ENCODE peak calls at places on chromosomes 5 and 9, in five cellular contexts. One of them, this sample, is unnamed. For H3K9me3, the result is how much of the 10 kb centered on the place peaks cover.

GRCh38 chr5:14399054-14399657 is 182.4 kb upstream of the OTULINL start:
- DNase-seq in endodermal cell: no peak
- DNase-seq in spleen: no peak
- DNase-seq in body of pancreas: no peak
- DNase-seq in tibial nerve: peak
- DNase-seq in this sample: no peak

GRCh38 chr5:149402291-149402690 is 23.2 kb upstream of the IL17B start:
- DNase-seq in endodermal cell: peak
- DNase-seq in spleen: no peak
- DNase-seq in tibial nerve: no peak
- DNase-seq in body of pancreas: no peak
- DNase-seq in this sample: no peak

GRCh38 chr5:56951131-56951945 is 585 bp downstream of the MIER3 start:
- DNase-seq in tibial nerve: no peak
- DNase-seq in endodermal cell: peak
- DNase-seq in body of pancreas: peak
- DNase-seq in spleen: peak
- DNase-seq in this sample: no peak

GRCh38 chr5:45696206-45696836 is at the start of gene HCN1:
- DNase-seq in endodermal cell: peak
- DNase-seq in body of pancreas: peak
- DNase-seq in spleen: peak
- DNase-seq in tibial nerve: peak
- DNase-seq in this sample: peak

GRCh38 chr5:171806976-171807823 is 21.6 kb downstream of the SMIM23 start:
- DNase-seq in tibial nerve: no peak
- DNase-seq in spleen: peak
- DNase-seq in endodermal cell: peak
- DNase-seq in body of pancreas: no peak
- DNase-seq in this sample: no peak

GRCh38 chr5:148910686-148911361 is 84.4 kb downstream of the ADRB2 start:
- DNase-seq in tibial nerve: peak
- DNase-seq in endodermal cell: peak
- DNase-seq in spleen: peak
- DNase-seq in body of pancreas: no peak
- DNase-seq in this sample: peak

GRCh38 chr5:180360078-180360957 is 7.2 kb upstream of the GFPT2 start:
- DNase-seq in tibial nerve: no peak
- DNase-seq in spleen: no peak
- DNase-seq in body of pancreas: no peak
- DNase-seq in endodermal cell: no peak
- DNase-seq in this sample: no peak

GRCh38 chr9:72633966-72634365 is 112.6 kb downstream of the TMC1 start:
- DNase-seq in spleen: no peak
- DNase-seq in body of pancreas: no peak
- DNase-seq in tibial nerve: no peak
- DNase-seq in endodermal cell: no peak
- DNase-seq in this sample: no peak

GRCh38 chr9:101480386-101480785 is 44.8 kb upstream of the ALDOB start:
- DNase-seq in body of pancreas: no peak
- DNase-seq in spleen: no peak
- DNase-seq in tibial nerve: no peak
- DNase-seq in endodermal cell: no peak
- DNase-seq in this sample: no peak

GRCh38 chr9:129702563-129702962 is 37.1 kb downstream of the PRRX2 start:
- DNase-seq in spleen: no peak
- DNase-seq in body of pancreas: no peak
- DNase-seq in tibial nerve: peak
- DNase-seq in endodermal cell: no peak
- DNase-seq in this sample: peak

GRCh38 chr5:73652391-73652790 is 26.4 kb downstream of the ARHGEF28 start:
- DNase-seq in tibial nerve: no peak
- DNase-seq in endodermal cell: no peak
- DNase-seq in body of pancreas: no peak
- DNase-seq in spleen: no peak
- DNase-seq in this sample: no peak

GRCh38 chr5:80192507-80193241 is 63.2 kb downstream of the SERINC5 start:
- DNase-seq in endodermal cell: peak
- DNase-seq in body of pancreas: peak
- DNase-seq in spleen: no peak
- DNase-seq in tibial nerve: no peak
- DNase-seq in this sample: no peak

GRCh38 chr9:98164912-98165311 is 27.5 kb downstream of the CORO2A start:
- DNase-seq in endodermal cell: no peak
- DNase-seq in tibial nerve: no peak
- DNase-seq in body of pancreas: no peak
- DNase-seq in spleen: no peak
- DNase-seq in this sample: no peak

GRCh38 chr5:127529904-127530682 is 12.7 kb downstream of the PRRC1 start:
- DNase-seq in spleen: no peak
- DNase-seq in tibial nerve: no peak
- DNase-seq in body of pancreas: no peak
- DNase-seq in endodermal cell: no peak
- DNase-seq in this sample: no peak

GRCh38 chr5:79699766-79700400 is 10.2 kb downstream of the CMYA5 start:
- DNase-seq in tibial nerve: no peak
- DNase-seq in endodermal cell: no peak
- DNase-seq in spleen: no peak
- DNase-seq in body of pancreas: no peak
- DNase-seq in this sample: no peak

GRCh38 chr5:180026320-180026719 is 45.2 kb downstream of the RNF130 start:
- DNase-seq in tibial nerve: no peak
- DNase-seq in body of pancreas: peak
- DNase-seq in spleen: no peak
- DNase-seq in endodermal cell: no peak
- DNase-seq in this sample: peak

GRCh38 chr9:16626577-16627130 is 243.8 kb downstream of the BNC2 start:
- DNase-seq in endodermal cell: peak
- DNase-seq in spleen: no peak
- DNase-seq in tibial nerve: no peak
- DNase-seq in body of pancreas: no peak
- DNase-seq in this sample: no peak

GRCh38 chr5:25295067-25295466 is 650.3 kb upstream of the CDH10 start:
- DNase-seq in body of pancreas: no peak
- DNase-seq in tibial nerve: no peak
- DNase-seq in endodermal cell: no peak
- DNase-seq in spleen: no peak
- DNase-seq in this sample: no peak

GRCh38 chr5:98454904-98455303 is 318.6 kb upstream of the RGMB start:
- DNase-seq in endodermal cell: no peak
- DNase-seq in body of pancreas: no peak
- DNase-seq in spleen: no peak
- DNase-seq in tibial nerve: peak
- DNase-seq in this sample: no peak

GRCh38 chr5:64333891-64334290 is 168.2 kb downstream of the RNF180 start:
- DNase-seq in endodermal cell: no peak
- DNase-seq in spleen: no peak
- DNase-seq in body of pancreas: no peak
- DNase-seq in tibial nerve: no peak
- DNase-seq in this sample: no peak

GRCh38 chr9:124258765-124259272 is 1.1 kb downstream of the NEK6 start:
- DNase-seq in spleen: no peak
- DNase-seq in tibial nerve: no peak
- DNase-seq in body of pancreas: no peak
- DNase-seq in endodermal cell: no peak
- DNase-seq in this sample: no peak

GRCh38 chr9:32389365-32389764 is 4.9 kb downstream of the ACO1 start:
- DNase-seq in tibial nerve: no peak
- DNase-seq in body of pancreas: peak
- DNase-seq in spleen: no peak
- DNase-seq in endodermal cell: no peak
- DNase-seq in this sample: no peak

GRCh38 chr5:77828445-77828844 is 52.3 kb upstream of the TBCA start:
- DNase-seq in endodermal cell: no peak
- DNase-seq in spleen: no peak
- DNase-seq in tibial nerve: no peak
- DNase-seq in body of pancreas: no peak
- DNase-seq in this sample: no peak

GRCh38 chr9:134592018-134592818 is 49.4 kb upstream of the COL5A1 start:
- DNase-seq in endodermal cell: peak
- DNase-seq in body of pancreas: peak
- DNase-seq in spleen: no peak
- DNase-seq in tibial nerve: peak
- DNase-seq in this sample: no peak

GRCh38 chr9:6667080-6667479 is 21.6 kb upstream of the GLDC start:
- DNase-seq in tibial nerve: no peak
- DNase-seq in endodermal cell: no peak
- DNase-seq in body of pancreas: no peak
- DNase-seq in spleen: no peak
- DNase-seq in this sample: no peak

GRCh38 chr9:114834386-114834785 is 28.5 kb upstream of the TNFSF15 start:
- DNase-seq in tibial nerve: no peak
- DNase-seq in body of pancreas: no peak
- DNase-seq in endodermal cell: no peak
- DNase-seq in spleen: no peak
- DNase-seq in this sample: no peak

GRCh38 chr9:87148391-87149237 is 201.3 kb upstream of the GAS1 start:
- DNase-seq in spleen: peak
- DNase-seq in endodermal cell: peak
- DNase-seq in tibial nerve: peak
- DNase-seq in body of pancreas: peak
- DNase-seq in this sample: peak

GRCh38 chr5:179152144-179152895 is 92.1 kb downstream of the ZNF354C start:
- DNase-seq in tibial nerve: no peak
- DNase-seq in spleen: peak
- DNase-seq in body of pancreas: no peak
- DNase-seq in endodermal cell: no peak
- DNase-seq in this sample: no peak

GRCh38 chr5:116660929-116661328 is 86.3 kb upstream of the SEMA6A start:
- DNase-seq in body of pancreas: no peak
- DNase-seq in spleen: no peak
- DNase-seq in tibial nerve: no peak
- DNase-seq in endodermal cell: no peak
- DNase-seq in this sample: no peak

GRCh38 chr5:137310051-137310730 is 188.9 kb downstream of the SPOCK1 start:
- DNase-seq in tibial nerve: no peak
- DNase-seq in spleen: no peak
- DNase-seq in endodermal cell: no peak
- DNase-seq in body of pancreas: no peak
- DNase-seq in this sample: no peak

GRCh38 chr5:155746340-155747038 is 580.5 kb upstream of the SGCD start:
- DNase-seq in body of pancreas: no peak
- DNase-seq in tibial nerve: no peak
- DNase-seq in spleen: no peak
- DNase-seq in endodermal cell: no peak
- DNase-seq in this sample: no peak

GRCh38 chr5:53480474-53481353 is at the start of gene FST:
- DNase-seq in body of pancreas: peak
- DNase-seq in spleen: peak
- DNase-seq in tibial nerve: no peak
- DNase-seq in endodermal cell: peak
- DNase-seq in this sample: no peak

GRCh38 chr5:67623078-67623477 is 426.5 kb upstream of the CD180 start:
- DNase-seq in endodermal cell: no peak
- DNase-seq in tibial nerve: no peak
- DNase-seq in spleen: no peak
- DNase-seq in body of pancreas: no peak
- DNase-seq in this sample: no peak

GRCh38 chr5:141303756-141304155 is at the start of gene SLC25A2:
- DNase-seq in spleen: no peak
- DNase-seq in body of pancreas: no peak
- DNase-seq in endodermal cell: no peak
- DNase-seq in tibial nerve: no peak
- DNase-seq in this sample: no peak
- H3K27ac ChIP-seq in spleen: no peak
- H3K27ac ChIP-seq in body of pancreas: no peak
- H3K27ac ChIP-seq in endodermal cell: no peak
- H3K27ac ChIP-seq in tibial nerve: no peak
- H3K27ac ChIP-seq in this sample: no peak

GRCh38 chr5:132802044-132802684 is 10.9 kb upstream of the SOWAHA start:
- DNase-seq in tibial nerve: no peak
- DNase-seq in endodermal cell: peak
- DNase-seq in body of pancreas: no peak
- DNase-seq in spleen: no peak
- DNase-seq in this sample: no peak
- TF ChIP-seq CTCF in tibial nerve: no peak
- TF ChIP-seq CTCF in endodermal cell: no peak
- TF ChIP-seq CTCF in body of pancreas: no peak
- TF ChIP-seq CTCF in spleen: no peak
- TF ChIP-seq CTCF in this sample: no peak

GRCh38 chr9:26391036-26391435 is 501.6 kb downstream of the CAAP1 start:
- DNase-seq in endodermal cell: no peak
- DNase-seq in spleen: no peak
- DNase-seq in body of pancreas: no peak
- DNase-seq in tibial nerve: no peak
- DNase-seq in this sample: no peak

GRCh38 chr9:26394025-26394424 is 498.6 kb downstream of the CAAP1 start:
- DNase-seq in tibial nerve: no peak
- DNase-seq in spleen: peak
- DNase-seq in body of pancreas: no peak
- DNase-seq in endodermal cell: no peak
- DNase-seq in this sample: no peak

DNA sequence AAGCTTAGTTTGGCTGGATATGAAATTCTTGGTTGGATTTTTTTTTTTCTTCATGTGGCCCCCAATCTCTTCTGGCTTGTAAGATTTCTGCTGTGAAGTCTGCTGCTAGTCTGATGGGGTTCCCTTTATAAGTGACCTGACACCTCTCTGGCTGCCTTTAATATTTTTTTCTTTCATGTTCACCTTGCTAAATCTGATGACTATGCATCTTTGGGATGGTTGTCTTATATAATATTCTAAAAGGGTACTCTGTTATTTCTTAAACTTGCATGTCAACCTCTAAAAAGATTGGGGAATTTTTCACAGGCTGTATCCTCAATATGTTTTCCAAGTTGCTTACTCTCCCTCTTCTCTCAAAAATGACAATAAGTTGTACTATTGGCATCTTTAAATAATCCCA is 500.0 kb downstream of the CAAP1 start:
- DNase-seq in spleen: no peak
- DNase-seq in endodermal cell: no peak
- DNase-seq in tibial nerve: no peak
- DNase-seq in body of pancreas: no peak
- DNase-seq in this sample: no peak
- H3K9me3 ChIP-seq in spleen: under half
- H3K9me3 ChIP-seq in endodermal cell: under half
- H3K9me3 ChIP-seq in tibial nerve: under half
- H3K9me3 ChIP-seq in body of pancreas: under half
- H3K9me3 ChIP-seq in this sample: under half

GRCh38 chr5:43554497-43554896 is 2.4 kb downstream of the PAIP1 start:
- DNase-seq in spleen: no peak
- DNase-seq in endodermal cell: no peak
- DNase-seq in body of pancreas: no peak
- DNase-seq in tibial nerve: no peak
- DNase-seq in this sample: no peak
- H3K27ac ChIP-seq in spleen: no peak
- H3K27ac ChIP-seq in endodermal cell: no peak
- H3K27ac ChIP-seq in body of pancreas: no peak
- H3K27ac ChIP-seq in tibial nerve: no peak
- H3K27ac ChIP-seq in this sample: no peak